ENCODE peak calls at places on chromosomes 5 and 9, in five cellular contexts. Q is IMR-90, C is A549, M is HCT116, R is HepG2. T is an unnamed sample.
A peak's percentile ranks its signal among the peaks of the same experiment; 100 is the strongest.

GRCh38 chr5:150138551-150139265 is 16.9 kb downstream of the PDGFRB start:
- DNase-seq in Q (peak; percentile 96), C (no peak), M (no peak), R (peak; percentile 89), T (no peak)

GRCh38 chr5:158541535-158541934 is 558.2 kb downstream of the EBF1 start:
- DNase-seq in Q (no peak), C (no peak), M (no peak), R (no peak), T (no peak)

GRCh38 chr5:39775058-39775457 is 350.3 kb upstream of the DAB2 start:
- DNase-seq in Q (peak; percentile 57), C (no peak), M (no peak), R (no peak), T (no peak)

GRCh38 chr5:52502591-52502990 is 285.1 kb upstream of the ITGA1 start:
- DNase-seq in Q (no peak), C (no peak), M (no peak), R (no peak), T (no peak)

GRCh38 chr9:80968611-80969010 is 720.7 kb downstream of the TLE1 start:
- DNase-seq in Q (peak; percentile 87), C (no peak), M (no peak), R (no peak), T (no peak)

GRCh38 chr9:83266618-83267543 is 203.9 kb upstream of the RASEF start:
- DNase-seq in Q (no peak), C (no peak), M (no peak), R (peak; percentile 78), T (no peak)

GRCh38 chr9:86181379-86182315 is 77.8 kb downstream of the C9orf153 start:
- DNase-seq in Q (no peak), C (no peak), M (no peak), R (no peak), T (no peak)

GRCh38 chr5:12022444-12022843 is 118.2 kb upstream of the CTNND2 start:
- DNase-seq in Q (no peak), C (no peak), M (no peak), R (no peak), T (no peak)

GRCh38 chr5:164475339-164475977 is 970.0 kb downstream of the MAT2B start:
- DNase-seq in Q (peak; percentile 56), C (no peak), M (no peak), R (peak; percentile 10), T (no peak)

GRCh38 chr5:135832941-135833340 is 1.5 kb upstream of the SLC25A48 start:
- DNase-seq in Q (no peak), C (no peak), M (no peak), R (no peak), T (no peak)

GRCh38 chr5:135835766-135836165 is 1.3 kb downstream of the SLC25A48 start:
- DNase-seq in Q (no peak), C (no peak), M (no peak), R (no peak), T (peak; percentile 38)

GRCh38 chr5:135833521-135833920 is 942 bp upstream of the SLC25A48 start:
- DNase-seq in Q (no peak), C (no peak), M (no peak), R (no peak), T (no peak)

GRCh38 chr5:135833961-135834638 is 363 bp upstream of the SLC25A48 start:
- DNase-seq in Q (no peak), C (no peak), M (no peak), R (no peak), T (no peak)

GRCh38 chr5:135834639-135835529 is at the start of gene SLC25A48:
- DNase-seq in Q (peak; percentile 16), C (peak; percentile 87), M (peak; percentile 58), R (peak; percentile 52), T (peak; percentile 75)
- TF ChIP-seq CEBPB in Q (no peak), C (no peak), M (no peak), R (no peak), T (no peak)

GRCh38 chr5:176712546-176713297 is 65.4 kb downstream of the TSPAN17 start:
- DNase-seq in Q (no peak), C (no peak), M (no peak), R (no peak), T (no peak)

GRCh38 chr5:176713409-176713808 is 66.1 kb downstream of the TSPAN17 start:
- DNase-seq in Q (no peak), C (no peak), M (no peak), R (no peak), T (no peak)

GRCh38 chr5:176716320-176716719 is 69.0 kb downstream of the TSPAN17 start:
- DNase-seq in Q (peak; percentile 77), C (no peak), M (peak; percentile 15), R (no peak), T (no peak)

GRCh38 chr5:176711883-176712282 is 64.6 kb downstream of the TSPAN17 start:
- DNase-seq in Q (no peak), C (no peak), M (no peak), R (no peak), T (no peak)

DNA sequence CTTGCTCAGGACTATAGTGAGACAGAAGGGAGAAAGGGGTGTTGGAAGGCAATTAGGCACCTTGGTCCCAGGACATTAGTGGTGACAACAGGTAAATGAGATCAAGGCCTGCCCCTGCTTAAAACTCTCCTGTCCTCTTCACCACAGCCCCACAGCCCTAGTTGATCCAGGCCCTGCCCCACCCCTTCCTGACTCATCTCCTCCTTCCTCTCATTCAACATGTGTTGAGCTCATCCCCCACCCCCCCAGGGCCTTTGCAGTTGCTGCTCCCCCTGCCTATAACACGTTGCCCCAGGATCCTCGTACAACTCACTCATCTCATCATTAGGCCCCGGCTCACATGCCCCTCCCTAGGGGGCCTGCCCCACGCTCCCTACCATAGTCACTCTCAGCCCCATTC is 66.8 kb downstream of the TSPAN17 start:
- DNase-seq in Q (no peak), C (no peak), M (no peak), R (no peak), T (no peak)
- TF ChIP-seq CEBPB in Q (no peak), C (no peak), M (no peak), R (no peak), T (no peak)

GRCh38 chr5:66358741-66359140 is 214.6 kb downstream of the SREK1 start:
- DNase-seq in Q (no peak), C (no peak), M (no peak), R (no peak), T (no peak)
- TF ChIP-seq CEBPB in Q (no peak), C (no peak), M (no peak), R (no peak), T (no peak)

DNA sequence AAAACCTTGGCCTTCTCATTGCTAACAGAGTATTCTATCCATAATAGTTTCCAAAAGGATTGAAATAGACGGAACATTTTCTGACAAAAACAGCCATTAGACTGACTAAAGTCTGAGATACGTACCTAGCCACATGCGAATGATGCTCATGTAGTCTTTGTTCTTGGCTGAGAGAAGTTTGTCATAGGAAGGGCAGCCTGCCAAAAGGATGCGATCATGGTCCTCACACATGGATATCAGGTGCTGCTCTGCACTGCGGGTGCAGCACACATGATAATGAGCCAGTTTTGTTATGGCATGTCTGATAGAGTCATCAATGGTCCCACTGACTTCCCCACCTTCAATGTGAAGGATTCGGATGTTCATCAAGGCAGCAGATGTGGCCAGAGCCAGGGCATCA is 12.3 kb downstream of the GNE start:
- DNase-seq in Q (peak; percentile 29), C (no peak), M (no peak), R (no peak), T (no peak)
- TF ChIP-seq CEBPB in Q (no peak), C (no peak), M (no peak), R (no peak), T (no peak)